ENCODE peak calls at places on chromosomes 12 and 14, in seven cellular contexts. L is HCT116; Q is CD8-positive, alpha-beta T cell; Y is neuronal stem cell; C is heart left ventricle; V is ovary; R is left ventricle myocardium inferior. D is an unnamed sample.

GRCh38 chr12:90510948-90511347 is 444.0 kb downstream of the CCER1 start:
- DNase-seq in L (no peak), C (no peak), R (no peak), V (no peak), Q (no peak), Y (no peak), D (no peak)

GRCh38 chr12:54368709-54369596 is 4.7 kb upstream of the GPR84 start:
- DNase-seq in R (peak; percentile 90), C (peak; percentile 94), Q (peak; percentile 88), V (peak; percentile 94), Y (peak; percentile 79), L (peak; percentile 67), D (no peak)

GRCh38 chr14:22225526-22226133 is 363.4 kb downstream of the DAD1 start:
- DNase-seq in Q (no peak), L (no peak), C (no peak), Y (no peak), V (no peak), R (no peak), D (no peak)

GRCh38 chr12:5030066-5030465 is 13.6 kb upstream of the KCNA5 start:
- DNase-seq in Y (no peak), Q (no peak), L (no peak), C (no peak), R (no peak), V (no peak), D (no peak)

GRCh38 chr14:23468704-23469126 is 788 bp upstream of the NGDN start:
- DNase-seq in Y (no peak), Q (no peak), C (no peak), L (no peak), V (no peak), R (no peak), D (no peak)

GRCh38 chr14:91264151-91265150 is 19.9 kb upstream of the GPR68 start:
- DNase-seq in C (no peak), Y (no peak), Q (no peak), R (peak; percentile 35), L (no peak), V (no peak), D (no peak)

GRCh38 chr12:3315201-3315661 is 175.8 kb upstream of the PRMT8 start:
- DNase-seq in V (peak; percentile 76), Y (no peak), R (peak; percentile 76), L (no peak), C (peak; percentile 79), Q (no peak), D (no peak)

GRCh38 chr12:88944403-88944802 is 364.1 kb upstream of the KITLG start:
- DNase-seq in C (no peak), L (peak; percentile 71), Y (no peak), V (no peak), Q (no peak), R (no peak), D (no peak)

GRCh38 chr12:113048716-113049127 is 7.8 kb upstream of the DTX1 start:
- DNase-seq in Q (peak; percentile 58), Y (peak; percentile 65), V (peak; percentile 52), L (peak; percentile 45), C (no peak), R (no peak), D (no peak)

GRCh38 chr12:104384141-104384880 is 72.4 kb upstream of the CHST11 start:
- DNase-seq in Y (no peak), C (no peak), Q (no peak), L (no peak), R (no peak), V (no peak), D (no peak)

GRCh38 chr12:49827351-49828099 is 688 bp downstream of the NCKAP5L start:
- DNase-seq in L (no peak), C (peak; percentile 87), V (peak; percentile 76), R (peak; percentile 79), Q (peak; percentile 47), Y (peak; percentile 66), D (no peak)

GRCh38 chr12:25997401-25997973 is 39.0 kb downstream of the RASSF8 start:
- DNase-seq in Y (peak; percentile 63), Q (no peak), R (no peak), L (peak; percentile 23), V (no peak), C (no peak), D (peak; percentile 35)

GRCh38 chr12:96098631-96099030 is 63.2 kb upstream of the LTA4H start:
- DNase-seq in R (no peak), C (no peak), L (no peak), Y (no peak), V (no peak), Q (no peak), D (no peak)

GRCh38 chr12:90899456-90900182 is 55.4 kb downstream of the CCER1 start:
- DNase-seq in Y (no peak), V (no peak), C (no peak), Q (no peak), R (no peak), L (no peak), D (no peak)

GRCh38 chr14:105117257-105117646 is 51.3 kb downstream of the JAG2 start:
- DNase-seq in R (no peak), C (no peak), Y (no peak), L (no peak), V (no peak), Q (no peak), D (no peak)

GRCh38 chr12:6775775-6776174 is 3.5 kb downstream of the LAG3 start:
- DNase-seq in V (no peak), Q (no peak), C (no peak), R (no peak), Y (no peak), L (no peak), D (no peak)

GRCh38 chr12:6336079-6336858 is 5.6 kb downstream of the TNFRSF1A start:
- DNase-seq in R (peak; percentile 93), C (peak; percentile 95), L (peak; percentile 96), V (peak; percentile 97), Y (peak; percentile 89), Q (peak; percentile 64), D (peak; percentile 96)

GRCh38 chr12:114799574-114800487 is 115.9 kb upstream of the TBX3 start:
- DNase-seq in C (peak; percentile 80), Q (no peak), R (peak; percentile 83), L (peak; percentile 58), Y (peak; percentile 29), V (peak; percentile 42), D (no peak)

GRCh38 chr12:23057571-23057970 is 432.6 kb downstream of the ETNK1 start:
- DNase-seq in Y (no peak), L (no peak), V (no peak), R (no peak), C (no peak), Q (no peak), D (no peak)

GRCh38 chr12:38543151-38543550 is 226.6 kb downstream of the ALG10B start:
- DNase-seq in Y (no peak), L (no peak), R (no peak), V (no peak), C (no peak), Q (no peak), D (no peak)

GRCh38 chr12:52242442-52243263 is 9.6 kb downstream of the KRT7 start:
- DNase-seq in R (no peak), L (no peak), Y (no peak), V (no peak), C (peak; percentile 50), Q (no peak), D (no peak)

DNA sequence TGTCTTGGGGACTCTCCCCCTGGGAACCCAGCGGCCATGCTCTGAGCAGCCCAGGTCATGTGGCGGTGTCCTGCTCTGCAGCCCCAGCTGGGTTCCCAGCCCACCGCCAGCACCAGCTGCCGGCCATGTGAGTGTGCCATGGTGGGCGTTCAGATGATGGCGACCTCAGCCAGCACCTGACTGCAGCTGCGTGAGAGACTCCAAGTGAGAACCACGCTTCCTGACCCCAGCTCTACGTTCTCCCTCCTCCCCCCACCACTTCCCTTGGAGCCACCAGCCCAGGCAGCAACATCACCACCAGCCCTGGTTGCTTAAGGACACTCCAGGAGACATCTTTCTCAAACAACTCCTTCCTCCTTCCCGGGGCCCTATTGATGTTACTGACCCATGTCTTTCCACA is 68.8 kb downstream of the SLC24A4 start:
- DNase-seq in L (no peak), C (no peak), Y (no peak), Q (no peak), V (no peak), R (no peak), D (no peak)
- H3K4me1 ChIP-seq in L (peaks cover 2% of the 10 kb centered on the region), C (no peaks in the 10 kb centered on the region), Y (no peaks in the 10 kb centered on the region), Q (no peaks in the 10 kb centered on the region), V (no peaks in the 10 kb centered on the region), R (no peaks in the 10 kb centered on the region), D (peaks cover under 1% of the 10 kb centered on the region)

GRCh38 chr12:14611640-14612203 is 44.0 kb upstream of the PLBD1 start:
- DNase-seq in Y (no peak), C (no peak), Q (no peak), L (no peak), R (no peak), V (no peak), D (no peak)

GRCh38 chr12:14605401-14605989 is 37.8 kb upstream of the PLBD1 start:
- DNase-seq in V (no peak), L (no peak), C (no peak), Y (no peak), Q (no peak), R (no peak), D (no peak)

GRCh38 chr12:14612250-14612649 is 44.6 kb upstream of the PLBD1 start:
- DNase-seq in C (no peak), V (no peak), Q (no peak), Y (no peak), R (no peak), L (no peak), D (no peak)

GRCh38 chr12:14612895-14613294 is 45.2 kb upstream of the PLBD1 start:
- DNase-seq in V (no peak), L (no peak), R (no peak), C (no peak), Y (no peak), Q (no peak), D (no peak)

GRCh38 chr12:14607561-14607960 is 39.9 kb upstream of the PLBD1 start:
- DNase-seq in Y (no peak), Q (no peak), R (no peak), L (no peak), V (no peak), C (no peak), D (no peak)
- H3K27me3 ChIP-seq in Y (no peaks in the 10 kb centered on the region), Q (no peaks in the 10 kb centered on the region), R (no peaks in the 10 kb centered on the region), L (no peaks in the 10 kb centered on the region), V (no peaks in the 10 kb centered on the region), C (no peaks in the 10 kb centered on the region), D (no peaks in the 10 kb centered on the region)

DNA sequence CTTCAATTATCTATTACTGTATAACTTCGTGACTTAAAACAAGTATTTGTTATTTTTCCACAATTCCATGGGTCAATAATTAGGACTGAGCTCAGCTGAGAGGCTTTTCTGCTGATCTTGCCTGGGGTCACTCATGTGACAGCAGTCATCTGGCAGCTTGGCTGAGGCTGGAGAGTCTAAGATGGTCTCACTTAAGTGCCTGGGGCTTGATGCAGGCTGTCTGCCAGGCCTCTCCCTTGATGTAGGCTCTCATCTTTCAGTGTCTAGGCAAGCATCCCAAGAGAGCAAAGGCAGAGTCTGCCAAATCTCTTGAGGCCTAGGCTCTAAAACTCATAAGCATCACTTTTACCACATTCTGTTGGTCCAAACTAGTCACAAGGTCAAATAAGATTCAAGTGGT is 93.2 kb downstream of the NKX2-1 start:
- DNase-seq in Y (no peak), R (no peak), V (no peak), Q (no peak), L (no peak), C (no peak), D (no peak)
- H3K4me1 ChIP-seq in Y (no peaks in the 10 kb centered on the region), R (no peaks in the 10 kb centered on the region), V (no peaks in the 10 kb centered on the region), Q (no peaks in the 10 kb centered on the region), L (no peaks in the 10 kb centered on the region), C (no peaks in the 10 kb centered on the region), D (peaks cover 1% of the 10 kb centered on the region)

DNA sequence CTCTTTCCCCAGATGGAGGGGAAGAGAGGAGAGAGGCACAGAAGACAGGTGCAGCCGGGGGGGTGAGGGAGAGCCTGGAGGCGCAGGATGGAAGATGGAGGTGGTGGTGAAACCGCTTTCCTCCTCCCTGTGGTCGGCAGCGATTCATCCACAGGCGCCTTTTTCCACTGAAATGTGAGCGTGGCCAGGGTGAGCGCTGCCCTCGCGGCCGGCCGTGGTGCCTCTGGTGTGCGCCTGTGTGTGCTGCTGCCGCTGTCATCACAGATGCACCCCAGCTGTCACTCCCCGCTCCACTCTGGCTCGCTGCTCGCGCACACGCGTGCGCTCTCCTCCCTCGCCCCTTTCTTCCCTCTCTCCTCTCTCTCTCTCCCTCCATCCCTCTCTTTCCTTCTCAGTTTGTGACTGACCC is at the start of gene LRTM2:
- DNase-seq in Y (no peak), R (no peak), L (no peak), C (no peak), Q (no peak), V (no peak), D (no peak)
- H3K27me3 ChIP-seq in Y (peaks cover 71% of the 10 kb centered on the region), R (peaks cover 85% of the 10 kb centered on the region), L (peaks cover 6% of the 10 kb centered on the region), C (peaks cover 13% of the 10 kb centered on the region), Q (no peaks in the 10 kb centered on the region), V (no peaks in the 10 kb centered on the region), D (peaks cover 18% of the 10 kb centered on the region)

D was measured in iPS DF 6.9.